ENCODE peak calls at places on chromosomes 16 and 17, in six cellular contexts. H is heart left ventricle, Y is pancreas, O is GM06990, T is left ventricle myocardium inferior, N is right lobe of liver. G is an unnamed sample.
A peak's percentile ranks its signal among the peaks of the same experiment; 100 is the strongest.

GRCh38 chr16:57277586-57277985 is 6.9 kb downstream of the PLLP start:
- DNase-seq in H (no peak), Y (no peak), O (no peak), T (no peak), N (no peak), G (peak; percentile 75)

GRCh38 chr17:41052594-41052993 is 2.4 kb downstream of the KRTAP2-2 start:
- DNase-seq in H (no peak), Y (no peak), O (no peak), T (no peak), N (no peak), G (peak; percentile 21)

GRCh38 chr16:67339453-67339852 is 12.8 kb downstream of the LRRC36 start:
- DNase-seq in H (no peak), Y (no peak), O (no peak), T (no peak), N (no peak), G (peak; percentile 56)

GRCh38 chr16:9836118-9836736 is 346.0 kb downstream of the GRIN2A start:
- DNase-seq in H (no peak), Y (peak; percentile 14), O (no peak), T (no peak), N (no peak), G (peak; percentile 63)

GRCh38 chr16:84943620-84944019 is 67.7 kb downstream of the ZDHHC7 start:
- DNase-seq in H (no peak), Y (no peak), O (no peak), T (no peak), N (no peak), G (no peak)

GRCh38 chr17:4607773-4608187 is 23.5 kb downstream of the SMTNL2 start:
- DNase-seq in H (peak; percentile 91), Y (peak; percentile 65), O (no peak), T (peak; percentile 83), N (peak; percentile 73), G (peak; percentile 59)

GRCh38 chr17:42289863-42290165 is 1.5 kb downstream of the STAT5A start:
- DNase-seq in H (no peak), Y (no peak), O (no peak), T (no peak), N (no peak), G (no peak)

GRCh38 chr16:57372372-57373116 is at the start of gene CX3CL1:
- DNase-seq in H (peak; percentile 76), Y (peak; percentile 83), O (no peak), T (peak; percentile 60), N (peak; percentile 96), G (peak; percentile 48)

GRCh38 chr17:1030684-1031557 is 34.0 kb downstream of the TIMM22 start:
- DNase-seq in H (peak; percentile 65), Y (no peak), O (no peak), T (peak; percentile 66), N (no peak), G (no peak)

GRCh38 chr17:50459081-50459676 is 9.5 kb downstream of the CHAD start:
- DNase-seq in H (no peak), Y (no peak), O (no peak), T (no peak), N (peak; percentile 84), G (no peak)

GRCh38 chr17:67218385-67218950 is 26.5 kb downstream of the HELZ start:
- DNase-seq in H (no peak), Y (no peak), O (no peak), T (no peak), N (no peak), G (peak; percentile 52)

GRCh38 chr17:7703584-7704574 is 1.1 kb upstream of the EFNB3 start:
- DNase-seq in H (peak; percentile 51), Y (no peak), O (no peak), T (no peak), N (no peak), G (peak; percentile 29)

GRCh38 chr17:50056217-50056960 is 479 bp downstream of the ITGA3 start:
- DNase-seq in H (peak; percentile 71), Y (peak; percentile 80), O (peak; percentile 73), T (peak; percentile 55), N (peak; percentile 66), G (no peak)

GRCh38 chr17:5128905-5129535 is 13.2 kb downstream of the USP6 start:
- DNase-seq in H (no peak), Y (no peak), O (no peak), T (no peak), N (no peak), G (no peak)

GRCh38 chr17:164536-165235 is 16.8 kb downstream of the DOC2B start:
- DNase-seq in H (peak; percentile 54), Y (no peak), O (no peak), T (peak; percentile 37), N (no peak), G (peak; percentile 20)

GRCh38 chr17:29972277-29972676 is 30.8 kb downstream of the EFCAB5 start:
- DNase-seq in H (no peak), Y (no peak), O (no peak), T (no peak), N (no peak), G (no peak)

GRCh38 chr16:75074920-75075687 is 41.5 kb downstream of the LDHD start:
- DNase-seq in H (no peak), Y (no peak), O (peak; percentile 80), T (no peak), N (no peak), G (no peak)

GRCh38 chr17:39153541-39154111 is 2.2 kb upstream of the PLXDC1 start:
- DNase-seq in H (peak; percentile 90), Y (peak; percentile 81), O (peak; percentile 81), T (peak; percentile 88), N (peak; percentile 90), G (peak; percentile 91)

GRCh38 chr17:9329251-9329921 is 246.2 kb downstream of the STX8 start:
- DNase-seq in H (peak; percentile 33), Y (no peak), O (no peak), T (peak; percentile 19), N (no peak), G (no peak)

GRCh38 chr16:16014329-16015224 is 65.2 kb downstream of the ABCC1 start:
- DNase-seq in H (peak; percentile 74), Y (no peak), O (no peak), T (peak; percentile 70), N (peak; percentile 59), G (peak; percentile 53)

GRCh38 chr17:37506678-37507077 is 17.0 kb downstream of the DUSP14 start:
- DNase-seq in H (no peak), Y (no peak), O (no peak), T (no peak), N (no peak), G (peak; percentile 20)

DNA sequence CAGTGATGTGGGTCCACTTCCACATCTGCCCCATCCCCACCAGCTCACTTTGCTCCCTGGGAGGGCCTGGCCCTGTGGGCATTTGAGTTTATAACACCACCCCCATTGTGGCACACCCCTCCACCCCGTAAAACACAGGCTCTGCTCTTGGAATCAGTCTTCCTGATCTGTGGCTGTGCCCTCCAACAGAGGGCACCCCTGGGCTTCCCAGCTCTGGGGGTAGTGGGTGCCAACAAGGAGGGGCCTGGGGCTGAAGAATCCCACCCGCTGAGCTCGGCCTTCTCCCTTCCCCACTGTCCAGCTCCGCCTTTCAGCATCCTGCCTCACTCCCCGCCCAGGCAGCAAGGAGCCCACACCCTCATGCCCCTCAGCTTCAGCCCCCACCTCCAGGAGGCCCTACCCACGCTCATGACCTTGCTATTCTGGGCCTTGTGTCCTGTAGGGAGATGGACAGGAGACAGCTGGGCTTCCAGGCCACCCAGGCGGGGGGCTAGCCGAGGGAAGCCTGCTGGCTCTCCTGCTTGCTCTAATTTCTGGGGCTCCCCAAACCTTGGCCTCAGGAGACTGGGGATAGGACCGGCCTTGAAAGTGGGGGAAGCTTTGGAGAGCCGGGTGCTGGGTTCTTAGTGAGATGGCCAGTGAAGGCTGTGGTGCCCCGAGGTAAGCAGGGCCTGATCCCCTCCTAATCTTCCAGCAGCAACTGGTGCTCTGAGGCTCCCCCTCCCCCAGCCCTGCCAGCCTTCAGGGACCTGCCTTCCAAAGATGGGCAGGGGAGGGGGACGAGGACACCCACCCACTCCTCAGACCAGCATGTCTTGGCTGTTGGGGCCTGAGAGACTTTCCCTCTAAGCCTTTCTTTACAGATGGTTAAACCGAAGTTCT is 2.9 kb upstream of the ATP2A1 start:
- DNase-seq in H (no peak), Y (no peak), O (no peak), T (no peak), N (no peak), G (no peak)
- TF ChIP-seq CTCF in H (no peak), Y (no peak), O (no peak), T (no peak), N (no peak), G (no peak)

DNA sequence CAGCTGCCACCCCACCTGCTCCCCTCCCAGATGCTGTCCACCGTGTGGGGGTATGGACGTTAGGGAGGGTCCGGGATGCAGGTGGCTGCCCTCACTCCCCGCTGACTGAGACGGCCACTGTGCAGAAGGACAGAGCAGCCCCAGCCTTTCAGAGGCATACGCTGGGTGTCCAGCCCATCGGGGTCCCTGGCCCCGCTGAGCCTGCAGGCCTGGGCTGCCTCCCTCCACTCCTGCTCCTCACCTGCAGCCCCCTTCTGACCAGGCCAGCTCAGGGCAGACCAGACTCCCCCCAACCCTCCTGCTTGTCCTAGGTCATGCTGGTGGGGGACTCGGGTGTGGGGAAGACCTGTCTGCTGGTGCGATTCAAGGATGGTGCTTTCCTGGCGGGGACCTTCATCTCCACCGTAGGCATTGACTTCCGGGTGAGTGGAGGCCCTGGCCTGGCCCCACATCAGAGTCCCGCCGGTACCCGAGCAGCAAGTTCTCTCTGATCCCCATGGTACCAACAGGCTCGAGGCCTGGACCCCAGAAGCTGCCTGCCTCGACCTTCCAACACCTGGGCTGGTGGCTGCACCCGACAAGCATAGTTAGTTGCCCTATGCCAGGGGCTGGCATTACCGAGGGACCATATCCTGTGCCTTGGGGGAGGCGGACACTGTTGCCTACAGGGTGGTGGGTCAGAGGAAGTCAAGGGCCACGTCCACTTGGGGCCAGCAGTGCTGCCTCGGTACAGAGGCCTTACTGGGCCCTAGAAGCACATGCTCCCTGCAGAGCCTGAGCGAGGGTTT is 1.4 kb downstream of the RAB26 start:
- DNase-seq in H (no peak), Y (no peak), O (peak; percentile 62), T (no peak), N (no peak), G (no peak)
- H3K4me3 ChIP-seq in H (no peak overlapping the region), Y (peak overlapping the region; percentile 71), O (peak overlapping the region; percentile 45), T (no peak overlapping the region), N (no peak overlapping the region), G (peak overlapping the region; percentile 44)

DNA sequence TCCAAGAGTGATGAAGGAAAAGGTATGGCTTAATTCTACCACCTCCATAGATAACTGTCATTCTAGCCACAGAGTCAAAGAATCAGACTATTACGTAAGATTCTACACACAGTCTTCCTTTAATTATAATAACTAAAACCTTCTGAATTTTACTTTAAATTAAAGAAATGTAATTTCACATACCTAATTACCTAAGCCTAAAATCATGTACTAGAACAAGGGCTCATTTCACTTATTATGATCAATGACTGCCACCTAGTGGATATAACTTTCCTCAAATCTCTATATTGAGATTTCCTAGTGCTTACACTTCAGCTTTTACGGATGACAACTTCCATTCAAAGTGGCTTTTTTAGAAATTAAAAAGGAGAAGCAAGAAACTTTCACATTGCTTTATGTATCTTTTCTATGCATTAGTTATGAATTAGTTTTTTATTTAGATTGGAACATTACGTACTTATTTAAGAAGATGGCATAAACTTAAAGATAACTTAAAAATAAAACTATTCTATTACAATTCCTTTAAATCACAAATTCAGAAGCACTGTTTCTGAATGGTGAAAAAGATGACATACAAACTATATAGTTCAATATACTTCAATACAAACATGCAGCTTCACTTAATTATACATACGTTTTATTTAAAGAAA is 18.2 kb upstream of the ABCA10 start:
- DNase-seq in H (no peak), Y (no peak), O (no peak), T (no peak), N (no peak), G (peak; percentile 73)
- TF ChIP-seq CTCF in H (peak; percentile 51), Y (peak; percentile 23), O (peak; percentile 31), T (peak; percentile 73), N (peak; percentile 68), G (peak; percentile 42)

DNA sequence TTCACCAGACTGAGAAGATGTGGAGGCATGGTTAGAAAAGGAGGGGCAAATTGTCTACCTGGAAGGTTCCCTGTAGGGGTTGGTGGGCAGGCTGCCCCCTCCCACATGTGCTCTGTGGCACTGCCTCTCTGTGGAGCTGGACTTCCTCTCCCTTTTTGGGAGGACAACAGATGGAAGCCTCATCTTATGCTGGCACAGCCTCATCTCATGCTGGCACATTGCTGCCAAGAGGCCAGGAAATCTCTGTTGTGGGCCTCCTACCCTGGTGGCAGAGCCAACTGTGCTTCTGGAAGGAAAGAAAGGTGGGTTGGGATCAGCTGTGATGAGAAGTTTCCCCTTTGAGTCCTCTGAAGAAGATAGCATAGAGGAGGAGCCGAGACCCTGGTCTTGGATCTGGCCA is 19.7 kb upstream of the BRD7 start:
- DNase-seq in H (no peak), Y (no peak), O (no peak), T (no peak), N (no peak), G (no peak)
- H3K4me3 ChIP-seq in H (no peak overlapping the region), Y (no peak overlapping the region), O (no peak overlapping the region), T (no peak overlapping the region), N (no peak overlapping the region), G (no peak overlapping the region)

G was measured in foreskin fibroblast.